ENCODE peak calls at places on chromosomes 7 and 10, in ten cellular contexts. O is CD4-positive, CD25-positive, alpha-beta regulatory T cell; Y is GOT3; F is OCI-M1; C is NCI-H1436; P is EL; Z is stimulated activated CD4-positive, alpha-beta T cell treated with anti-CD3 and anti-CD28 coated beads, TNF-alpha, amount 100 ng/mL, for 4 hours; B is kidney; N is stimulated activated naive B cell treated with anti-CD40 and anti-IgM and Interleukin-4, amounts not matched to agents 10 μg/mL and 1 μg/mL and 100 μg/mL, for 72 hours; K is glutamatergic neuron. S is an unnamed sample.

GRCh38 chr7:141071260-141071854 is 2.5 kb upstream of the TMEM178B start:
- DNase-seq in F (peak; percentile 45), B (peak; percentile 77), Z (no peak), N (peak; percentile 11), C (peak; percentile 82), O (no peak), K (peak; percentile 84), P (peak; percentile 62), Y (no peak), S (peak; percentile 82)

GRCh38 chr10:69757553-69758309 is 44.0 kb upstream of the COL13A1 start:
- DNase-seq in Y (no peak), N (no peak), K (peak; percentile 30), P (peak; percentile 47), Z (no peak), F (no peak), C (no peak), O (no peak), B (peak; percentile 88), S (peak; percentile 70)

GRCh38 chr10:13815766-13816165 is 229.0 kb downstream of the PRPF18 start:
- DNase-seq in C (no peak), F (no peak), B (no peak), N (no peak), O (no peak), K (no peak), Z (no peak), P (peak; percentile 66), Y (no peak), S (no peak)

GRCh38 chr10:3452234-3452633 is 279.7 kb upstream of the PITRM1 start:
- DNase-seq in N (no peak), Z (no peak), P (peak; percentile 96), C (no peak), B (no peak), K (no peak), O (no peak), Y (no peak), F (no peak), S (no peak)

GRCh38 chr7:142598297-142598696 is 151.0 kb upstream of the PRSS1 start:
- DNase-seq in Z (no peak), C (no peak), B (no peak), F (no peak), Y (no peak), N (no peak), K (no peak), O (no peak), P (no peak), S (no peak)

GRCh38 chr10:79361721-79362397 is 14.6 kb downstream of the PPIF start:
- DNase-seq in Y (no peak), C (no peak), K (no peak), O (no peak), P (no peak), F (peak; percentile 17), N (no peak), Z (no peak), B (no peak), S (no peak)

GRCh38 chr10:108496131-108496530 is 1331.6 kb upstream of the SORCS1 start:
- DNase-seq in B (no peak), F (no peak), O (no peak), P (peak; percentile 45), Z (no peak), N (no peak), Y (no peak), K (no peak), C (no peak), S (no peak)

GRCh38 chr10:99329891-99330674 is 927 bp downstream of the CNNM1 start:
- DNase-seq in Y (peak; percentile 7), C (no peak), P (peak; percentile 46), O (no peak), Z (peak; percentile 13), K (peak; percentile 63), N (no peak), F (no peak), B (peak; percentile 75), S (peak; percentile 24)

GRCh38 chr7:46024263-46024916 is 103.3 kb upstream of the IGFBP3 start:
- DNase-seq in P (no peak), O (no peak), F (no peak), C (no peak), B (no peak), N (no peak), Y (no peak), Z (no peak), K (no peak), S (no peak)

GRCh38 chr7:80581472-80581871 is 57.0 kb upstream of the CD36 start:
- DNase-seq in Y (no peak), F (peak; percentile 92), K (no peak), B (no peak), N (no peak), Z (no peak), O (no peak), P (no peak), C (no peak), S (no peak)

GRCh38 chr7:135994466-135995205 is 17.5 kb upstream of the MTPN start:
- DNase-seq in C (no peak), N (no peak), Y (no peak), F (no peak), P (peak; percentile 25), O (no peak), K (no peak), Z (no peak), B (no peak), S (no peak)

GRCh38 chr10:122298206-122298597 is 27.1 kb downstream of the BTBD16 start:
- DNase-seq in K (no peak), Z (no peak), N (no peak), Y (no peak), B (no peak), O (no peak), P (no peak), C (no peak), F (no peak), S (no peak)

GRCh38 chr7:8922726-8923125 is 489.3 kb downstream of the NXPH1 start:
- DNase-seq in O (no peak), N (no peak), Y (no peak), K (no peak), Z (no peak), P (no peak), B (no peak), C (no peak), F (no peak), S (no peak)

GRCh38 chr10:86079088-86079487 is 287.5 kb downstream of the GRID1 start:
- DNase-seq in C (no peak), P (no peak), N (no peak), Z (no peak), O (no peak), B (no peak), F (no peak), Y (no peak), K (no peak), S (no peak)

GRCh38 chr10:121108051-121108450 is 256.9 kb downstream of the WDR11 start:
- DNase-seq in B (no peak), C (no peak), F (no peak), P (no peak), O (no peak), K (no peak), N (no peak), Z (no peak), Y (no peak), S (no peak)

GRCh38 chr10:73576178-73576889 is 14.8 kb downstream of the USP54 start:
- DNase-seq in N (no peak), K (no peak), F (no peak), C (no peak), Y (no peak), O (no peak), P (peak; percentile 47), B (no peak), Z (no peak), S (no peak)

GRCh38 chr7:142478479-142479220 is 220.8 kb upstream of the PRSS58 start:
- DNase-seq in Y (no peak), B (no peak), N (no peak), K (no peak), F (peak; percentile 76), Z (no peak), C (peak; percentile 3), P (peak; percentile 71), O (peak; percentile 11), S (peak; percentile 56)

GRCh38 chr7:130384841-130385599 is 4.7 kb downstream of the CPA1 start:
- DNase-seq in P (no peak), C (no peak), B (no peak), F (no peak), K (no peak), Y (no peak), Z (no peak), N (no peak), O (no peak), S (no peak)

GRCh38 chr10:77821036-77821435 is 105.5 kb downstream of the DLG5 start:
- DNase-seq in Z (no peak), C (no peak), N (no peak), F (no peak), P (no peak), O (no peak), Y (no peak), K (no peak), B (peak; percentile 65), S (no peak)

GRCh38 chr10:75417522-75417927 is 13.9 kb upstream of the LRMDA start:
- DNase-seq in B (no peak), N (no peak), P (no peak), Z (no peak), F (no peak), C (peak; percentile 86), Y (no peak), O (no peak), K (no peak), S (no peak)

GRCh38 chr10:28644647-28645046 is 32.7 kb upstream of the BAMBI start:
- DNase-seq in B (no peak), N (no peak), C (no peak), Y (no peak), Z (no peak), F (peak; percentile 22), O (no peak), K (no peak), P (no peak), S (no peak)

GRCh38 chr10:68402271-68402670 is 4.8 kb downstream of the RUFY2 start:
- DNase-seq in O (no peak), N (no peak), K (no peak), C (no peak), B (no peak), Y (no peak), P (no peak), Z (no peak), F (no peak), S (no peak)

GRCh38 chr10:106083572-106083971 is 1080.9 kb downstream of the SORCS1 start:
- DNase-seq in O (no peak), P (no peak), N (no peak), F (no peak), K (no peak), Z (no peak), C (no peak), B (no peak), Y (no peak), S (no peak)

GRCh38 chr10:119420950-119421875 is 121.3 kb downstream of the RGS10 start:
- DNase-seq in K (no peak), F (no peak), O (no peak), C (no peak), N (no peak), Z (no peak), P (no peak), Y (no peak), B (no peak), S (no peak)

GRCh38 chr10:121988361-121989324 is at the start of gene TACC2:
- DNase-seq in N (no peak), K (no peak), B (no peak), Y (no peak), Z (no peak), O (no peak), P (no peak), F (no peak), C (no peak), S (no peak)

GRCh38 chr10:121851791-121852190 is 76.0 kb downstream of the ATE1 start:
- DNase-seq in B (no peak), O (no peak), N (no peak), P (no peak), C (no peak), Y (no peak), F (no peak), Z (no peak), K (no peak), S (no peak)

GRCh38 chr10:113127285-113128283 is 177.5 kb downstream of the TCF7L2 start:
- DNase-seq in N (no peak), B (no peak), O (no peak), Z (no peak), C (no peak), F (no peak), P (no peak), Y (no peak), K (no peak), S (no peak)

GRCh38 chr7:47588704-47589225 is 6.9 kb upstream of the TNS3 start:
- DNase-seq in Y (no peak), B (no peak), C (no peak), F (no peak), N (peak; percentile 27), O (no peak), Z (no peak), P (no peak), K (no peak), S (no peak)